ENCODE peak calls at places on chromosome 9, in eight cellular contexts. W is MM.1S, K is neural crest cell, D is GM06990, C is AG04450, M is hepatocyte, T is fibroblast of pulmonary artery, E is lower lobe of right lung. A is an unnamed sample.

GRCh38 chr9:136546697-136547481 is 1.0 kb upstream of the NOTCH1 start:
- DNase-seq in W (peak; percentile 37), K (no peak), D (peak; percentile 70), C (no peak), M (peak; percentile 66), T (peak; percentile 56), E (peak; percentile 81), A (peak; percentile 53)

GRCh38 chr9:131394464-131395026 is 659 bp downstream of the PRRC2B start:
- DNase-seq in W (peak; percentile 54), K (no peak), D (peak; percentile 69), C (no peak), M (peak; percentile 77), T (peak; percentile 39), E (peak; percentile 59), A (no peak)

GRCh38 chr9:84140535-84141101 is 160.0 kb downstream of the RMI1 start:
- DNase-seq in W (no peak), K (no peak), D (peak; percentile 28), C (no peak), M (peak; percentile 18), T (peak; percentile 19), E (no peak), A (no peak)

GRCh38 chr9:16726023-16726422 is 144.4 kb downstream of the BNC2 start:
- DNase-seq in W (peak; percentile 8), K (no peak), D (no peak), C (no peak), M (peak; percentile 10), T (peak; percentile 73), E (no peak), A (no peak)

GRCh38 chr9:134381671-134382505 is 55.6 kb downstream of the RXRA start:
- DNase-seq in W (no peak), K (no peak), D (peak; percentile 47), C (no peak), M (peak; percentile 36), T (no peak), E (peak; percentile 71), A (no peak)

GRCh38 chr9:71824242-71824641 is 55.9 kb upstream of the CEMIP2 start:
- DNase-seq in W (no peak), K (no peak), D (no peak), C (no peak), M (no peak), T (no peak), E (no peak), A (no peak)

GRCh38 chr9:128293091-128293490 is 17.0 kb downstream of the SWI5 start:
- DNase-seq in W (no peak), K (no peak), D (no peak), C (no peak), M (no peak), T (no peak), E (no peak), A (no peak)

GRCh38 chr9:84397822-84398221 is 57.3 kb upstream of the SLC28A3 start:
- DNase-seq in W (no peak), K (no peak), D (no peak), C (peak; percentile 8), M (no peak), T (peak; percentile 57), E (no peak), A (peak; percentile 17)

GRCh38 chr9:137454145-137454505 is 5.0 kb downstream of the NSMF start:
- DNase-seq in W (peak; percentile 33), K (peak; percentile 47), D (peak; percentile 73), C (no peak), M (no peak), T (peak; percentile 27), E (peak; percentile 84), A (no peak)

GRCh38 chr9:69395718-69396117 is 70.7 kb downstream of the ENTREP1 start:
- DNase-seq in W (no peak), K (peak; percentile 42), D (no peak), C (no peak), M (no peak), T (no peak), E (no peak), A (no peak)

GRCh38 chr9:121169094-121169601 is 32.5 kb downstream of the RAB14 start:
- DNase-seq in W (no peak), K (no peak), D (no peak), C (no peak), M (no peak), T (peak; percentile 27), E (no peak), A (peak; percentile 15)
- TF ChIP-seq CTCF in W (peak; percentile 29), K (peak; percentile 59), D (peak; percentile 34), C (peak; percentile 57), M (peak; percentile 19), T (peak; percentile 59), E (peak; percentile 47), A (peak; percentile 49)

DNA sequence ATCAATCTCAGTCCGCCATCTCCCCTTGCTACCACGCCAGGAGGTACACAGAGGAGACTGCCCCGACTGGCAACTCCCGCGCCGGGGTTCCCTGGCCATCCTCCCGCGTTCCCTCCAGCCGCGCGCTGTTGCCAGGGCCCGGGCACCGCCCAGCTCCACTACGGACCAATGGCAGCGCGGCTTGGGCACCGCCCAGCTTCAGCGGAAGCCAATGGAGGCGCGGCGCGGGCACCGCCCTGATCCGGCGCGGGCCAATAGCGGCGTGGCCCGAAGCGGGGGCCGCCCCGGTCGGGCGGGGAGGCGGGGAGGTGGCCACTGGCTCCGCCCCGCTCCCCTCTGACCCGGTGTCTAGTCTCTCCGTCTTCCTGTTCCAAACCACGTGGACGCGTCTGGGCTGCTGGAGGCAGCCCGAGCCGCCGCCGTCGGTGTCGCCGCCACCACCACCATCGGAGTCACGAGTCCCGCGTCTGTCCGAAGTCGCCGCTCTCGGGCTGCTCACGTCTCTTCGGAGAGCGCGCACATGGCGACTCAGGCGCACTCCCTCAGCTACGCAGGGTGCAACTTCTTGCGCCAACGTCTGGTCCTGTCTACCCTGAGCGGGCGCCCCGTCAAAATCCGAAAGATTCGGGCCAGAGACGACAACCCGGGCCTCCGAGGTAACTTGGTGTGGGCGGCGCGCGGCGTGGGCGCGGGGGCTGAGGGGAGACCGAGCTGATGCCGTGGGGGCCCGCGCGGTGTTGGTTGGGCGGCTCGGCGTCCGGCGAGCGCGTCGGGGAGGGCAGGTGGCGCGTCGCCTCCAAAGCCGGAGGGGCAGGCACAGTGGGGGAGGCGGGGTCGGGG is at the start of gene RCL1:
- DNase-seq in W (peak; percentile 97), K (peak; percentile 87), D (peak; percentile 99), C (peak; percentile 80), M (peak; percentile 98), T (peak; percentile 94), E (peak; percentile 97), A (peak; percentile 73)
- TF ChIP-seq CTCF in W (no peak), K (no peak), D (no peak), C (no peak), M (no peak), T (no peak), E (no peak), A (no peak)

DNA sequence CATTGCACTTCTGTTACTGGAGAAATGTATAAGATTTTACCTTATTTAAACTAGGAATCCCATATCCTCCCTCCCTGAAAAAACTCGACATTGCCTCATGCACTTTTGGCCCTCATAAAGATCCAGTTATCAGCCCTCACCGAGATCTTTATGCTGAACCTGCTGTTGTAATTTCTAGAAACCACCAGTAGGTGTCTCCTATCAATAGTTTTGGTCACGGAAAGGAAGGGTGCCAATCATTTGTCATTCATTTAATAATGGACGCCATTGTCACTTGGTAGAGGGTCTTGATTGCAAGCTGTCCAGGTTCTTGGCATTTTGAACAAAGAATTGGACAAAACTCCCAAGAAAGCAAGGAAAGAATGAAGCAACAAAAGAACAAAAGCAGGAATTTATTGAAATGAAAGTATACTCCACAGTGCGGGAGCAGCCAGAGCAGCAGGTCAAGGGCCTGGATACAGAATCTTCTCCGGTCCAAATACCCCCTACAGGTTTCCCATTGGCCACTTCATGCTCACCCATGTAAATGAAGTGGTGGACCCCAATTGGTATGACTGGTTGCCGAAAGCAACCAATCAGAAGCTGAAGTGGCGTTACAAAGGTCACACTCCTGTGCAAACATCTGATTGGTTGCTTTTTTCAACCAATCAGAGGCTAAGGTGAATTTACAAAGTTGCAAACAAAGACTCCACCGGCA is 524.3 kb downstream of the PSAT1 start:
- DNase-seq in W (peak; percentile 57), K (no peak), D (no peak), C (no peak), M (peak; percentile 51), T (peak; percentile 48), E (no peak), A (no peak)
- TF ChIP-seq CTCF in W (peak; percentile 76), K (peak; percentile 79), D (peak; percentile 65), C (peak; percentile 73), M (peak; percentile 67), T (peak; percentile 70), E (peak; percentile 66), A (peak; percentile 62)

GRCh38 chr9:99231708-99232107 is 9.6 kb downstream of the SEC61B start:
- DNase-seq in W (no peak), K (peak; percentile 9), D (no peak), C (no peak), M (no peak), T (peak; percentile 29), E (no peak), A (no peak)
- TF ChIP-seq CTCF in W (peak; percentile 80), K (peak; percentile 53), D (peak; percentile 89), C (peak; percentile 61), M (peak; percentile 30), T (peak; percentile 61), E (peak; percentile 48), A (peak; percentile 62)

DNA sequence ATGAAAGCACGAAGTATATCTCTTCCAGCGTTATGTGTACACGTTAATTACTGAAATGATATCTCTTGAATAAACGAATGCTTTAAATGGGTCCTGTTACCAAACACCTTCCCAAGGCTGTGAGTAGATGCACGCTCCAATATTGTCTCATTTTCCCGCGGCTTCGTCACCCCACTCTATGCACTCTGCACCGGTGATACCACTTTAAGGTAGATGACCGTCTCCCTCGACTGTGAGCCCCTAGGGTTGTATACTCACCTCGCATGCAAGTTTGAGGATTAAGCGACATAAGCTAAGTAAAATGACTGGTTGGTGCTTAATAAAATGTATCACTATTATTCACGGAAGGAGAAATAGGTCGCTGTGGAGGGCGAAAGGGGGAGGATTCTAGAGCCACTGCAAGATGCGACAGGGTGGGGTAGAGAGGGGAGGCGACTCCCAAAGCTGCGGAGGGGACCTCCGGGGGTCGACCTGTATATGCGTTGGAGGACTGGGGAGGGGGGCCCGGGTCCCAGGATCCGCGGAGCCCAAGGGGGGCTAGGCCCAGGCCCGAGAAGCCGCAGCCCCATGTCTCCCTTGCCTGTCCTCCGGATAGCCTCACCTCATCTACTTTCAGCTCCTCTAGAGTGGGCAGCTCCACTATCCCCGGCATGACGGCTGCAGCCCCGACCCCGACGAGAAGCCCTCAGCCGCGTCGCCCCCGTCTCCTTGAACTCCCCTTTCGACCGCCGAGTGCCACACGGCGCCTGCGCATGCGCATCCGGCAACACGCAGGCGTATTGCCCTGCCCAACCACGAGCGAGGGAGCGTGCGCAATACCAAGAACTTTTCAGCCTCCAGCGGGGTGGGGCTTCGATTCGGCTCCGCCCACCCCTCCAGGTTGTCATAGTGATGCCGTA is at the start of the genes MORN5 and NDUFA8:
- DNase-seq in W (peak; percentile 96), K (peak; percentile 96), D (peak; percentile 94), C (peak; percentile 92), M (peak; percentile 99), T (peak; percentile 97), E (peak; percentile 97), A (peak; percentile 90)
- TF ChIP-seq CTCF in W (no peak), K (no peak), D (no peak), C (peak; percentile 6), M (no peak), T (no peak), E (no peak), A (no peak)

DNA sequence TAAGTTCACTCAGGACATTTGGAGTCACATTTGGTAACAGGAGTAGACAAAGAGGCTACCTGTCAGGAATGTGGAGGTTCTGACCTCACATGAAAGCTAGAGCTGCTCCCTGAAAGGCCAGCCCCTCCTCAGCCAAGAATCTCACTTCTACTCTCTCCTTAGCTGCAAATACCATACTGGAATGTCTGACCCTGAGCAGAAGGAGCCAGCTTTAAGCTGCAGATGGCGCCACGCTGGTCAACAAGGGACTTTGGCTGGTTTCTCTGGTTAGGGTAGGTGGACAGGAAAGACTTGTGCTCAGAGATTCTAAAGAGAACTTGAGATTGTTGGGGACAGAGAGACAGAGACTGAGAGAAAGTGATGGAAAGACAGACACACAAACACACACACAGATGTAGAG is 21.9 kb downstream of the ASTN2 start:
- DNase-seq in W (no peak), K (no peak), D (no peak), C (no peak), M (no peak), T (no peak), E (no peak), A (no peak)
- TF ChIP-seq CTCF in W (no peak), K (no peak), D (no peak), C (no peak), M (no peak), T (no peak), E (no peak), A (no peak)